ENCODE peak calls at places on chromosomes 1 and 21, in six cellular contexts. One of them, this sample, is unnamed.

GRCh38 chr1:18994381-18994780 is 37.9 kb upstream of the IFFO2 start:
- DNase-seq in stimulated activated CD4-positive, alpha-beta T cell treated with anti-CD3 and anti-CD28 coated beads, Interleukin-4, amount 100 ng/mL, for 48 hours: no peak
- DNase-seq in cardiac fibroblast: no peak
- DNase-seq in GM12865: no peak
- DNase-seq in A172: no peak
- DNase-seq in activated CD4-positive, alpha-beta T cell treated with anti-CD3 and anti-CD28 coated beads for 36 hours: no peak
- DNase-seq in this sample: no peak

GRCh38 chr1:162204883-162205132 is 135.3 kb downstream of the NOS1AP start:
- DNase-seq in stimulated activated CD4-positive, alpha-beta T cell treated with anti-CD3 and anti-CD28 coated beads, Interleukin-4, amount 100 ng/mL, for 48 hours: no peak
- DNase-seq in cardiac fibroblast: no peak
- DNase-seq in GM12865: no peak
- DNase-seq in A172: no peak
- DNase-seq in activated CD4-positive, alpha-beta T cell treated with anti-CD3 and anti-CD28 coated beads for 36 hours: no peak
- DNase-seq in this sample: no peak

GRCh38 chr1:20590313-20590777 is 1.4 kb downstream of the CDA start:
- DNase-seq in stimulated activated CD4-positive, alpha-beta T cell treated with anti-CD3 and anti-CD28 coated beads, Interleukin-4, amount 100 ng/mL, for 48 hours: no peak
- DNase-seq in cardiac fibroblast: no peak
- DNase-seq in GM12865: no peak
- DNase-seq in A172: no peak
- DNase-seq in activated CD4-positive, alpha-beta T cell treated with anti-CD3 and anti-CD28 coated beads for 36 hours: no peak
- DNase-seq in this sample: no peak

GRCh38 chr1:209751627-209752231 is 4.1 kb upstream of the TRAF3IP3 start:
- DNase-seq in stimulated activated CD4-positive, alpha-beta T cell treated with anti-CD3 and anti-CD28 coated beads, Interleukin-4, amount 100 ng/mL, for 48 hours: no peak
- DNase-seq in cardiac fibroblast: no peak
- DNase-seq in GM12865: peak; percentile 86
- DNase-seq in A172: no peak
- DNase-seq in activated CD4-positive, alpha-beta T cell treated with anti-CD3 and anti-CD28 coated beads for 36 hours: peak; percentile 65
- DNase-seq in this sample: no peak

GRCh38 chr1:50060279-50060678 is 36.5 kb upstream of the AGBL4 start:
- DNase-seq in stimulated activated CD4-positive, alpha-beta T cell treated with anti-CD3 and anti-CD28 coated beads, Interleukin-4, amount 100 ng/mL, for 48 hours: no peak
- DNase-seq in cardiac fibroblast: no peak
- DNase-seq in GM12865: no peak
- DNase-seq in A172: peak; percentile 7
- DNase-seq in activated CD4-positive, alpha-beta T cell treated with anti-CD3 and anti-CD28 coated beads for 36 hours: no peak
- DNase-seq in this sample: no peak

GRCh38 chr1:64042331-64043100 is 160.9 kb upstream of the UBE2U start:
- DNase-seq in stimulated activated CD4-positive, alpha-beta T cell treated with anti-CD3 and anti-CD28 coated beads, Interleukin-4, amount 100 ng/mL, for 48 hours: no peak
- DNase-seq in cardiac fibroblast: peak; percentile 91
- DNase-seq in GM12865: no peak
- DNase-seq in A172: peak; percentile 84
- DNase-seq in activated CD4-positive, alpha-beta T cell treated with anti-CD3 and anti-CD28 coated beads for 36 hours: no peak
- DNase-seq in this sample: no peak

GRCh38 chr1:53685272-53686051 is 53.5 kb downstream of the GLIS1 start:
- DNase-seq in stimulated activated CD4-positive, alpha-beta T cell treated with anti-CD3 and anti-CD28 coated beads, Interleukin-4, amount 100 ng/mL, for 48 hours: no peak
- DNase-seq in cardiac fibroblast: peak; percentile 15
- DNase-seq in GM12865: no peak
- DNase-seq in A172: peak; percentile 53
- DNase-seq in activated CD4-positive, alpha-beta T cell treated with anti-CD3 and anti-CD28 coated beads for 36 hours: no peak
- DNase-seq in this sample: no peak

GRCh38 chr1:240967070-240967724 is 355.2 kb upstream of the GREM2 start:
- DNase-seq in stimulated activated CD4-positive, alpha-beta T cell treated with anti-CD3 and anti-CD28 coated beads, Interleukin-4, amount 100 ng/mL, for 48 hours: no peak
- DNase-seq in cardiac fibroblast: no peak
- DNase-seq in GM12865: no peak
- DNase-seq in A172: peak; percentile 43
- DNase-seq in activated CD4-positive, alpha-beta T cell treated with anti-CD3 and anti-CD28 coated beads for 36 hours: no peak
- DNase-seq in this sample: no peak

GRCh38 chr1:68977211-68977610 is 480.3 kb upstream of the DEPDC1 start:
- DNase-seq in stimulated activated CD4-positive, alpha-beta T cell treated with anti-CD3 and anti-CD28 coated beads, Interleukin-4, amount 100 ng/mL, for 48 hours: no peak
- DNase-seq in cardiac fibroblast: no peak
- DNase-seq in GM12865: no peak
- DNase-seq in A172: no peak
- DNase-seq in activated CD4-positive, alpha-beta T cell treated with anti-CD3 and anti-CD28 coated beads for 36 hours: no peak
- DNase-seq in this sample: no peak

GRCh38 chr1:13730751-13731482 is 30.9 kb downstream of the PRDM2 start:
- DNase-seq in stimulated activated CD4-positive, alpha-beta T cell treated with anti-CD3 and anti-CD28 coated beads, Interleukin-4, amount 100 ng/mL, for 48 hours: peak; percentile 59
- DNase-seq in cardiac fibroblast: no peak
- DNase-seq in GM12865: peak; percentile 99
- DNase-seq in A172: no peak
- DNase-seq in activated CD4-positive, alpha-beta T cell treated with anti-CD3 and anti-CD28 coated beads for 36 hours: peak; percentile 90
- DNase-seq in this sample: peak; percentile 10

GRCh38 chr1:153633161-153633746 is 612 bp upstream of the CHTOP start:
- DNase-seq in stimulated activated CD4-positive, alpha-beta T cell treated with anti-CD3 and anti-CD28 coated beads, Interleukin-4, amount 100 ng/mL, for 48 hours: no peak
- DNase-seq in cardiac fibroblast: no peak
- DNase-seq in GM12865: no peak
- DNase-seq in A172: no peak
- DNase-seq in activated CD4-positive, alpha-beta T cell treated with anti-CD3 and anti-CD28 coated beads for 36 hours: no peak
- DNase-seq in this sample: no peak

GRCh38 chr1:13808729-13809131 is 108.7 kb downstream of the PRDM2 start:
- DNase-seq in stimulated activated CD4-positive, alpha-beta T cell treated with anti-CD3 and anti-CD28 coated beads, Interleukin-4, amount 100 ng/mL, for 48 hours: no peak
- DNase-seq in cardiac fibroblast: peak; percentile 54
- DNase-seq in GM12865: peak; percentile 71
- DNase-seq in A172: no peak
- DNase-seq in activated CD4-positive, alpha-beta T cell treated with anti-CD3 and anti-CD28 coated beads for 36 hours: no peak
- DNase-seq in this sample: no peak

GRCh38 chr21:14923468-14923867 is 141.3 kb downstream of the NRIP1 start:
- DNase-seq in stimulated activated CD4-positive, alpha-beta T cell treated with anti-CD3 and anti-CD28 coated beads, Interleukin-4, amount 100 ng/mL, for 48 hours: no peak
- DNase-seq in cardiac fibroblast: peak; percentile 39
- DNase-seq in GM12865: no peak
- DNase-seq in A172: no peak
- DNase-seq in activated CD4-positive, alpha-beta T cell treated with anti-CD3 and anti-CD28 coated beads for 36 hours: no peak
- DNase-seq in this sample: no peak

GRCh38 chr1:31549807-31550620 is 26.3 kb upstream of the TINAGL1 start:
- DNase-seq in stimulated activated CD4-positive, alpha-beta T cell treated with anti-CD3 and anti-CD28 coated beads, Interleukin-4, amount 100 ng/mL, for 48 hours: no peak
- DNase-seq in cardiac fibroblast: no peak
- DNase-seq in GM12865: peak; percentile 69
- DNase-seq in A172: no peak
- DNase-seq in activated CD4-positive, alpha-beta T cell treated with anti-CD3 and anti-CD28 coated beads for 36 hours: no peak
- DNase-seq in this sample: no peak

GRCh38 chr1:25356848-25357247 is 18.7 kb downstream of the TMEM50A start:
- DNase-seq in stimulated activated CD4-positive, alpha-beta T cell treated with anti-CD3 and anti-CD28 coated beads, Interleukin-4, amount 100 ng/mL, for 48 hours: no peak
- DNase-seq in cardiac fibroblast: no peak
- DNase-seq in GM12865: no peak
- DNase-seq in A172: no peak
- DNase-seq in activated CD4-positive, alpha-beta T cell treated with anti-CD3 and anti-CD28 coated beads for 36 hours: no peak
- DNase-seq in this sample: no peak

GRCh38 chr21:44589586-44590305 is 2.6 kb downstream of the KRTAP10-6 start:
- DNase-seq in stimulated activated CD4-positive, alpha-beta T cell treated with anti-CD3 and anti-CD28 coated beads, Interleukin-4, amount 100 ng/mL, for 48 hours: no peak
- DNase-seq in cardiac fibroblast: no peak
- DNase-seq in GM12865: no peak
- DNase-seq in A172: no peak
- DNase-seq in activated CD4-positive, alpha-beta T cell treated with anti-CD3 and anti-CD28 coated beads for 36 hours: no peak
- DNase-seq in this sample: no peak